ENCODE peak calls at places on chromosomes 7 and 10, in eight cellular contexts. K, V, M, Q, D, O, U and P are unnamed samples.

GRCh38 chr7:22791204-22792158 is 31.2 kb downstream of the TOMM7 start:
- DNase-seq in O (no peak), M (no peak), U (no peak), V (peak), K (no peak), D (no peak), Q (no peak), P (no peak)

GRCh38 chr10:89666138-89666537 is 21.1 kb upstream of the PANK1 start:
- DNase-seq in K (no peak), O (no peak), M (no peak), V (no peak), D (no peak), U (no peak), Q (no peak), P (no peak)

GRCh38 chr10:69866688-69867461 is 65.2 kb downstream of the COL13A1 start:
- DNase-seq in V (no peak), M (peak), K (no peak), U (no peak), Q (peak), D (no peak), O (no peak), P (peak)

GRCh38 chr10:69446650-69447151 is 4.6 kb upstream of the TSPAN15 start:
- DNase-seq in D (no peak), V (peak), K (no peak), U (peak), Q (no peak), O (no peak), M (no peak), P (no peak)

GRCh38 chr7:1493571-1493970 is 10.6 kb downstream of the INTS1 start:
- DNase-seq in U (no peak), V (no peak), O (peak), Q (no peak), M (no peak), D (no peak), K (no peak), P (no peak)

GRCh38 chr10:80518807-80519360 is 18.8 kb upstream of the SH2D4B start:
- DNase-seq in M (no peak), Q (no peak), V (no peak), D (no peak), U (no peak), O (no peak), K (no peak), P (no peak)

GRCh38 chr7:147182859-147183258 is 1066.3 kb downstream of the CNTNAP2 start:
- DNase-seq in K (no peak), Q (no peak), D (no peak), O (no peak), M (no peak), V (no peak), U (no peak), P (no peak)

GRCh38 chr10:80272793-80273522 is 16.5 kb downstream of the MAT1A start:
- DNase-seq in V (peak), O (no peak), K (no peak), M (no peak), U (peak), Q (peak), D (no peak), P (no peak)

GRCh38 chr7:134943785-134944400 is 42.4 kb upstream of the AGBL3 start:
- DNase-seq in U (peak), Q (no peak), V (peak), O (no peak), M (no peak), D (no peak), K (no peak), P (no peak)

GRCh38 chr10:70409772-70410171 is 5.8 kb downstream of the EIF4EBP2 start:
- DNase-seq in Q (no peak), K (no peak), U (no peak), O (no peak), M (no peak), V (no peak), D (no peak), P (no peak)

GRCh38 chr10:93859049-93859655 is 34.6 kb upstream of the SLC35G1 start:
- DNase-seq in M (no peak), D (no peak), O (no peak), Q (no peak), V (peak), K (no peak), U (no peak), P (no peak)

GRCh38 chr10:126222736-126223511 is 165.4 kb downstream of the ADAM12 start:
- DNase-seq in V (no peak), K (no peak), O (no peak), U (no peak), Q (no peak), D (no peak), M (no peak), P (no peak)

GRCh38 chr10:1180071-1180730 is 124.0 kb downstream of the WDR37 start:
- DNase-seq in D (no peak), V (no peak), Q (no peak), U (no peak), K (peak), O (peak), M (no peak), P (no peak)

GRCh38 chr10:1179346-1180070 is 123.3 kb downstream of the WDR37 start:
- DNase-seq in U (no peak), O (peak), V (no peak), D (no peak), M (no peak), Q (no peak), K (peak), P (no peak)

GRCh38 chr10:1180836-1181235 is 124.7 kb downstream of the WDR37 start:
- DNase-seq in U (no peak), V (no peak), O (peak), D (no peak), Q (no peak), K (no peak), M (no peak), P (no peak)

GRCh38 chr10:1177936-1178335 is 121.8 kb downstream of the WDR37 start:
- DNase-seq in M (no peak), Q (no peak), K (no peak), D (no peak), U (no peak), O (no peak), V (no peak), P (no peak)

GRCh38 chr10:1178506-1178905 is 122.3 kb downstream of the WDR37 start:
- DNase-seq in Q (no peak), M (no peak), D (no peak), V (no peak), U (no peak), O (peak), K (no peak), P (no peak)
- TF ChIP-seq EP300 in Q (no peak), M (no peak), D (no peak), V (no peak), U (no peak), O (no peak), K (no peak), P (no peak)

GRCh38 chr10:44060719-44061118 is 324.2 kb downstream of the CXCL12 start:
- DNase-seq in O (no peak), K (no peak), M (no peak), Q (no peak), D (no peak), V (no peak), U (no peak), P (no peak)

GRCh38 chr10:44056947-44057811 is 327.7 kb downstream of the CXCL12 start:
- DNase-seq in V (no peak), M (no peak), Q (no peak), K (no peak), D (no peak), O (peak), U (no peak), P (no peak)

GRCh38 chr10:44056206-44056605 is 328.7 kb downstream of the CXCL12 start:
- DNase-seq in K (no peak), V (no peak), D (no peak), M (no peak), U (no peak), Q (no peak), O (no peak), P (no peak)

GRCh38 chr10:44054046-44054445 is 330.9 kb downstream of the CXCL12 start:
- DNase-seq in V (no peak), D (no peak), U (no peak), M (no peak), O (no peak), K (no peak), Q (no peak), P (no peak)

DNA sequence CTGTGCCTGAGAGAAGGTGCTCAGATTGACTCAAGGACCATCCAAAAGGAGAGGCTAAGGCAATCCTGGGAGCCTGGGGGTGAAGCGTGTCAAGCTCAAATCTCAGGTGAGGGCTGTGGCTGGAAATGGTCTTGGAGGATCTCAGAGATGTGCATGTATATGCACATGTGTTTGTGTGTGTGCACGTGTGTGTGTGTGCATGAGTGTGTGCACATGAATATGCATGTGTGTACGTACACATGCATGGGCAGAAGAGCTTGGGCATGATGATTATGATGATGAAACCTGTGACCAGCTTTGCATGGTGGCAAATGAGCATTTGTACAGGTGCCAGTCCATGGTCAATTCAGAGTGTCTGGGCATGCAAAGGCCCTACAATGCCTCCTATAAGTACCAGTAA is 326.6 kb downstream of the CXCL12 start:
- DNase-seq in U (no peak), K (no peak), V (no peak), O (no peak), D (no peak), Q (no peak), M (no peak), P (no peak)
- TF ChIP-seq EP300 in U (no peak), K (no peak), V (no peak), O (no peak), D (no peak), Q (no peak), M (no peak), P (no peak)

DNA sequence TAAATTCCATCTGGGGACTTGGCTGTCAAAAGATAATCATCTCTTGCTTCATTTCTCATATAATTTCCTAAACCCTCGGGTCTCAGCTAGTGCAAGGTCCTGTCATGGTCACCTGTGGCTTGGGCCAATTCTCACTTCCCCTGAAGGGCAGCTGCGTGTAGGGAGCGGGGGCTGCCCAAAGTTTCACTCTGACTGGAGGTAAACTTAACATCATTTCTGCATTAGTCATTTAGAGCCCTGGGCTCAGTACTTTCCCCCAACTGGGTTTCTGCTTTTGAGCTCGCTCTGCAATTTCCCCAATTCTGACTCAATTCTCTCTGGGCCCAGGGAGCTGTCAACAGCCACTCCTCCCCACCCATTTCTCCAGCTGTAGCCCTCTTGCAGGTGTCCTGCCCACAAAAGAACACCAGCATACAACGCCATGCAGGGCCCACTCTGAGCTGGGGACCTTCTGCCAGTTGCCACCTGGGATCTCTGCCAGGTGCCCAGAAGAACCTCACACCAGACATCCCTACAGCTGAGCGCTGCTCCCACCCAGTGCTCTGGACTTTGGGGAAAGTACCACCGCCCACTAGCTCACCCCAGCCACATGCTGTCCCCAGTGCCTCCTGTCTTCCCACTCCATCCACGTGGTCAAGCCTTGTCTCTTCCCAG is 37.9 kb downstream of the VOPP1 start:
- DNase-seq in U (peak), M (no peak), K (no peak), D (no peak), Q (no peak), O (no peak), V (no peak), P (peak)
- TF ChIP-seq EP300 in U (no peak), M (no peak), K (no peak), D (no peak), Q (no peak), O (no peak), V (no peak), P (no peak)

DNA sequence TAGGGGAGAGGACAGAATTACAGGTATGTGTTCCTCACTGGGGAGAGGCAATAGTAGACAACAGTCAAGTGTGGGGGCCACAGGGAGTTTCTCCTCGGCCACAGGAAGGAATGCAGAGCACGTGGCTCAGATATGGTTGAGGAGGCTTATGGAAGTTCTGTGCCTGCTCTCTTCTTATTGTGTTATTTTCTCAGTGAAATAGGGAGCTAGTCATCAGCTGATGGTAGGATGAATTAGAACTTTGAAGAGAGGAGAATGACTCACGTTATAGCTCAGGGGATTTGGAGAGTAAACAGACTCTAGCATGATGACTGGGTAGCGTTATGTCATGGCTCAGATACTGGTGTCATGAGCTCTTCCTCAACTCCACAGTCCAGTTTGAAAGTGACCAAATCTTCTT is 308.3 kb upstream of the IGFBP3 start:
- DNase-seq in O (no peak), K (no peak), D (no peak), Q (no peak), U (peak), V (peak), M (no peak), P (no peak)
- TF ChIP-seq EP300 in O (no peak), K (no peak), D (no peak), Q (no peak), U (no peak), V (no peak), M (no peak), P (no peak)

DNA sequence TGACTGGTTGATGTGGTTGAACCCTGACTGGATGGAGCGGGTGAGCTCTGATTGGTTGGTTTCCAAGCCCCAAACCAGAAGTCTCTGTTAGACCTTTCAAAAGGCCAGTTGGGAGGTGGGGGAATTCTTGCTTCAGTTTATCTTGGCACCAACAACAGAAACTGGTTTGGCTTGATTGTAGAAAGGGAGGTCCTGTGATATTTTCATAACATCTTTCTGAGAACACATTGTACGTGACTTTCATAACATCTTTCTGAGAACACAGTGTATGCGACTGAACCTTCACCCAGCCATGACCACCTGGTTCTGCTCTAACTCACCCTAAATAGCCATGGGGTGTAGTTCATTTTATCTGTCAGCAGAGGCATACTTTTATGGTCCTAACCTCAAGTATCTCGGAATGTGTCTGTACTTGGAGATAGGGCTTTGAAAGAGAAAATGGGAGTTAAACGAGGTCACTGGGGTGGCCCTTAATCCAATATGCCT is 88.3 kb downstream of the GALNT17 start:
- DNase-seq in Q (no peak), D (no peak), O (no peak), M (no peak), K (no peak), U (no peak), V (no peak), P (no peak)
- TF ChIP-seq EP300 in Q (no peak), D (no peak), O (peak), M (peak), K (peak), U (no peak), V (no peak), P (peak)

GRCh38 chr10:74151057-74151878 is at the start of gene ADK:
- DNase-seq in K (peak), Q (peak), O (peak), M (peak), D (peak), U (peak), V (peak), P (peak)

GRCh38 chr10:74153676-74154075 is 2.7 kb downstream of the ADK start:
- DNase-seq in V (no peak), K (no peak), Q (no peak), U (no peak), O (no peak), M (no peak), D (no peak), P (no peak)

GRCh38 chr10:74153123-74153522 is 2.1 kb downstream of the ADK start:
- DNase-seq in Q (no peak), M (no peak), U (peak), V (peak), K (no peak), D (no peak), O (no peak), P (no peak)

GRCh38 chr10:74151879-74152722 is 1.1 kb downstream of the ADK start:
- DNase-seq in V (no peak), M (no peak), O (no peak), Q (no peak), K (no peak), D (no peak), U (no peak), P (no peak)

DNA sequence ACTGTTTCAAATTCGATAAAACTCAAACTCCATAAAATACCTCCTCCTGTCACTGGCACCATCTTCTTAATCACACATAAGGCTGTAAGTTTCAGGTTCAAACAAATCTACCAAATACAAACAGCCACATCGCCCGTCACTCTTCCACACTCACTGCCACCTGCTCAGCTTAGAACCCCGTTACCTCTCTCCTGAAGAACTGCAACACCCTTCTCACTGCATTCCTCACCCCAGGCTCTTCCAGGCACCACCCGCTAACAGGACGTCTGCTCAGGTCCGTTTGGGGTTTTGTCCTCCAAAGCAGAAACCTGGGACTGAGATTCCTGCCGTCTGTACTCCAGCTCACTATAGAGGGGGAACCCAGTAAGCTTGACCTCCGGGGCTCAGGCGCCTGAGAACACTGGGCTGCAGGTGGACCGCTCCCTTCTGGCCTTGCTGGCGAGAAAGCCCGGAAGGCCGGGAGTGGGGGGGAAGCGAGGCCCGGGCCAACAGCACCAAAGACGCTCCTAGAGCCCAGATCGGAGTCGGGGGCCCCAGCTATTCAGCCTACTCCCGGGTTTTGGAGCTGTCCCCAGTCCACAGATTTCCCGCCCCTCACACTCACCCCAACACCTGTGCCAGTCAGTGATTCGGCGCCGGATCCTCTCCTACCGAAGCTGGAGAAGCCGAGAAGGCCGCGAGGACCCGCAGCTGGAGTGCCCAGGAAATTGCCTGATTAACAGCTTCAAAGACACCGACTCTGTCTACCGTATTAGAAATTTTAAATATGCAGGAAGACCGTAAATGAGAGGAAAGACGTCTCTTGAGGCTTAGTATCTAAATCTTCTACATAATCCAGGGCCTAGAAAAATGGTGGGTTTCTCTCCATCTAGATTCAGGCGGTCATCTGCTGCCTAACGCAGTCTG is at the start of gene AP3M1:
- DNase-seq in U (no peak), Q (peak), O (peak), M (peak), K (peak), D (peak), V (no peak), P (peak)
- TF ChIP-seq EP300 in U (no peak), Q (no peak), O (no peak), M (no peak), K (no peak), D (no peak), V (no peak), P (no peak)

DNA sequence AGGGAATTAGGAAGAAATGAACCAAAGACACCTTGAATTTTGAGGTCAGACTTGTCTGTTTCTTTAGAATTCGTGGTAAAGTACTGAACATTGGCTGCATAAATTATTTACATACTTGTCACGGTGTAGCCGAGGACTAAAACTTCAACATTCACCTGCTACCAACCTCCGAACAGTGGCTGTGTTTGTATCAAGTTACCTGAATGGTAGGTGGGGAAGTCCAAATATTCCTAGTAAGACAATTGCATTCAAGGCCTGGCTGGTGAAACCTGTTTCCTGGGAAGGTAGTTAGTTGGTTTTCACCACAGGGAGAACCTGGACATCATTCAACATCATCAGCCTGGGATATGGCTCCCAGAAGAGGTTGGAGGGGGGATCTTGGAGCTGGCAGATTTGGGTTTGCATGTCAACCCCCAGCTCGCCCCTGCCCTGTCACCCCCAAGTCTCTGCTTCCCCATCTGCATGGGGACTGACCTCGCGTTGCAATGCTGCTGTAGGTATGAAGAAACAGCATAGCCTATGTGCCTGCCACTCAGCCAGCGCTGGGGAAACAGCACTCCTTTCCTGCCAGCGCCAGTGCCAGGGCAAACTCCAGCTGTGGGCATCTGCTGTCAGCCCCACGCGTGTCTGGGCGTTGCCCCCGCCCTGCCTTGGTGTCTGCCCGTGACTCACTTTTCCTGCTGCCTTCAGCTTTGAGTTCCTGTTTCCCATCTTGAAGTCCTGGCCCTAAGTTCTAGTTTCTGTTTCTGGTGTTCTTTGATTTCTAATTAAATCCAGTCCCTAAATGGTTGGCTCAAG is 12.7 kb upstream of the LARP4B start:
- DNase-seq in K (peak), D (no peak), O (peak), V (no peak), M (no peak), Q (peak), U (no peak), P (peak)
- TF ChIP-seq EP300 in K (no peak), D (no peak), O (no peak), V (no peak), M (no peak), Q (no peak), U (no peak), P (no peak)

GRCh38 chr7:46123-46829 is 146.1 kb upstream of the FAM20C start:
- DNase-seq in K (peak), O (no peak), Q (no peak), D (no peak), V (no peak), U (no peak), M (peak), P (peak)
- TF ChIP-seq EP300 in K (no peak), O (no peak), Q (no peak), D (no peak), V (no peak), U (no peak), M (no peak), P (no peak)